ENCODE peak calls at places on chromosome 10, in five cellular contexts. M is cardiac muscle cell, V is GM23248, A is stomach, L is testis. R is an unnamed sample.

GRCh38 chr10:69655124-69655867 is 25.2 kb downstream of the FAM241B start:
- DNase-seq in M (no peak), V (no peak), A (no peak), L (no peak), R (no peak)

GRCh38 chr10:80596391-80597257 is 58.9 kb downstream of the SH2D4B start:
- DNase-seq in M (peak; percentile 69), V (peak; percentile 47), A (peak; percentile 29), L (peak; percentile 66), R (peak; percentile 41)

GRCh38 chr10:103816431-103816830 is 38.9 kb downstream of the SH3PXD2A start:
- DNase-seq in M (no peak), V (no peak), A (no peak), L (no peak), R (no peak)

GRCh38 chr10:27240212-27240890 is at the start of gene ACBD5:
- DNase-seq in M (peak; percentile 91), V (peak; percentile 87), A (peak; percentile 88), L (peak; percentile 92), R (no peak)

GRCh38 chr10:96138102-96138501 is 8.0 kb downstream of the ZNF518A start:
- DNase-seq in M (no peak), V (no peak), A (no peak), L (no peak), R (no peak)

GRCh38 chr10:89360153-89360552 is 17.7 kb upstream of the IFIT1B start:
- DNase-seq in M (no peak), V (no peak), A (no peak), L (no peak), R (no peak)

GRCh38 chr10:98312816-98313215 is 44.8 kb upstream of the LOXL4 start:
- DNase-seq in M (no peak), V (no peak), A (no peak), L (no peak), R (no peak)

GRCh38 chr10:31317652-31318381 is 1.2 kb upstream of the ZEB1 start:
- DNase-seq in M (no peak), V (no peak), A (peak; percentile 64), L (no peak), R (no peak)

GRCh38 chr10:52677087-52677486 is 95.5 kb downstream of the MBL2 start:
- DNase-seq in M (peak; percentile 13), V (peak; percentile 24), A (no peak), L (no peak), R (no peak)

GRCh38 chr10:96642973-96643372 is 56.2 kb upstream of the TM9SF3 start:
- DNase-seq in M (peak; percentile 27), V (peak; percentile 50), A (peak; percentile 74), L (peak; percentile 83), R (peak; percentile 35)

GRCh38 chr10:75035975-75036708 is 75.3 kb upstream of the SAMD8 start:
- DNase-seq in M (peak; percentile 39), V (peak; percentile 77), A (no peak), L (no peak), R (no peak)

GRCh38 chr10:77835669-77836086 is 90.9 kb downstream of the DLG5 start:
- DNase-seq in M (peak; percentile 56), V (no peak), A (no peak), L (no peak), R (no peak)

GRCh38 chr10:77837248-77837924 is 89.2 kb downstream of the DLG5 start:
- DNase-seq in M (no peak), V (peak; percentile 29), A (peak; percentile 31), L (peak; percentile 58), R (peak; percentile 72)

GRCh38 chr10:77834943-77835668 is 91.4 kb downstream of the DLG5 start:
- DNase-seq in M (no peak), V (no peak), A (no peak), L (no peak), R (no peak)

GRCh38 chr10:77837925-77838595 is 88.5 kb downstream of the DLG5 start:
- DNase-seq in M (no peak), V (no peak), A (no peak), L (peak; percentile 38), R (no peak)

GRCh38 chr10:77836299-77836820 is 90.2 kb downstream of the DLG5 start:
- DNase-seq in M (peak; percentile 11), V (peak; percentile 54), A (peak; percentile 57), L (peak; percentile 68), R (no peak)
- H3K27ac ChIP-seq in M (peak overlapping the region; percentile 96), V (peak overlapping the region; percentile 44), A (peak overlapping the region; percentile 44), L (no peak overlapping the region), R (no peak overlapping the region)

GRCh38 chr10:28679941-28680752 is 2.8 kb downstream of the BAMBI start:
- DNase-seq in M (peak; percentile 50), V (no peak), A (no peak), L (peak; percentile 52), R (no peak)

GRCh38 chr10:28676968-28677888 is at the start of gene BAMBI:
- DNase-seq in M (peak; percentile 97), V (peak; percentile 96), A (peak; percentile 95), L (peak; percentile 95), R (peak; percentile 74)

GRCh38 chr10:28678687-28679457 is 1.6 kb downstream of the BAMBI start:
- DNase-seq in M (peak; percentile 51), V (no peak), A (no peak), L (peak; percentile 42), R (no peak)

GRCh38 chr10:28676297-28676967 is 889 bp upstream of the BAMBI start:
- DNase-seq in M (peak; percentile 42), V (peak; percentile 45), A (peak; percentile 26), L (peak; percentile 46), R (no peak)

DNA sequence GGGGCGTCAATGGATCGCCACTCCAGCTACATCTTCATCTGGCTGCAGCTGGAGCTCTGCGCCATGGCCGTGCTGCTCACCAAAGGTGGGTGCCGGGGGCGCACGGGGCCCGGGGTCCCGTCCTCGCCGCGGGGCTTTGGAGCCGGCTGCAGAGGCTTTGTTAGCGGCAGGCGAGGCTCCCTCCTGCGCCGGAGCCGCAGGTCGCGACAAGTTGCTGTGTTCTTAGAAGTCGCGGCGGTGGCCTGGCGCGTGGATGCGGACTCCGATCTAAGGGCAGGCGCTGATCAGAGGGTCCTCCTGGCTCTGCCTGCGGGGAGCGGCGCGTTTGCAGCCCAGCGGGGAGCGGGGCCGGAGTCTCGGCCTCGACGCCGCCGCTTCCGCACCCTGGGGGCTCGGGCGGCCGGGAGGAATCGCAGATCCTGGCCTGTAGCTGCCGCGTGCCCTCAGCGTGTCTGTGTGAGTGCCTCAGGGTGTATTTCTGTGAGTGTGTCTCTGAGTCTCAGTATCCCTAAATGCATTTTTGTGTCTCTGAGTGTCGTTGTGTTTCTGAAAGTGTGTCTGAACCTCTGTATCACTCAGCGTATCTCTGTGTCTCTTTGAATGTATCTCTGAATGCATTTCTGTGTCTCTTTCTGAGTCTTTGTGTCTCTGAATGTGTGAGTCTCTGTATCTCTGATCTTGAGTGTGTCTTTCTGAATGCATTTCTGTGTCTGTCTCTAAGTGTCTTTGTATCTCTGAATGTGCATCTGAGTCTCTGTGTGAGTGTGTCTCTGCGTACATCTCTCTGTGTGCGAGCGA is 767 bp downstream of the BAMBI start:
- DNase-seq in M (no peak), V (peak; percentile 47), A (peak; percentile 31), L (peak; percentile 33), R (no peak)
- H3K36me3 ChIP-seq in M (peaks cover 53% of the 10 kb centered on the region), V (no peaks in the 10 kb centered on the region), A (no peaks in the 10 kb centered on the region), L (no peaks in the 10 kb centered on the region), R (peaks cover 5% of the 10 kb centered on the region)

GRCh38 chr10:44947356-44948152 is 12.0 kb upstream of the RASSF4 start:
- DNase-seq in M (no peak), V (no peak), A (no peak), L (no peak), R (no peak)
- H3K4me1 ChIP-seq in M (peaks cover 29% of the 10 kb centered on the region), V (no peaks in the 10 kb centered on the region), A (peaks cover 12% of the 10 kb centered on the region), L (no peaks in the 10 kb centered on the region), R (peaks cover under 1% of the 10 kb centered on the region)

GRCh38 chr10:130021373-130021950 is 57.4 kb upstream of the EBF3 start:
- DNase-seq in M (peak; percentile 74), V (peak; percentile 98), A (no peak), L (no peak), R (no peak)

GRCh38 chr10:130020651-130021372 is 56.7 kb upstream of the EBF3 start:
- DNase-seq in M (peak; percentile 14), V (peak; percentile 63), A (no peak), L (no peak), R (no peak)

GRCh38 chr10:130022071-130022470 is 58.0 kb upstream of the EBF3 start:
- DNase-seq in M (no peak), V (peak; percentile 26), A (no peak), L (no peak), R (no peak)

GRCh38 chr10:130023454-130024230 is 59.6 kb upstream of the EBF3 start:
- DNase-seq in M (no peak), V (no peak), A (no peak), L (no peak), R (no peak)

GRCh38 chr10:130022501-130023299 is 58.6 kb upstream of the EBF3 start:
- DNase-seq in M (peak; percentile 17), V (peak; percentile 98), A (no peak), L (no peak), R (no peak)
- H3K27ac ChIP-seq in M (no peak overlapping the region), V (peak overlapping the region; percentile 93), A (no peak overlapping the region), L (no peak overlapping the region), R (no peak overlapping the region)